ENCODE peak calls at places on chromosomes 16 and 17, in five cellular contexts. C is activated B cell treated with CpG ODN at 0.5 μM for 24 hours, W is iris pigment epithelial cell, G is heart right ventricle, U is AG04449. L is an unnamed sample.
A peak's percentile ranks its signal among the peaks of the same experiment; 100 is the strongest.

GRCh38 chr16:1331712-1332617 is 1.5 kb upstream of the BAIAP3 start:
- DNase-seq in C (peak; percentile 59), W (peak; percentile 61), G (peak; percentile 74), U (no peak), L (peak; percentile 97)

GRCh38 chr17:71168083-71168741 is 952.6 kb upstream of the SOX9 start:
- DNase-seq in C (no peak), W (no peak), G (no peak), U (no peak), L (peak; percentile 21)

GRCh38 chr16:5016967-5017677 is 16.6 kb downstream of the NAGPA start:
- DNase-seq in C (no peak), W (no peak), G (no peak), U (no peak), L (no peak)

GRCh38 chr16:28092721-28093382 is 29.3 kb upstream of the GSG1L start:
- DNase-seq in C (no peak), W (no peak), G (no peak), U (no peak), L (no peak)

GRCh38 chr17:72937687-72938086 is 154.8 kb downstream of the SLC39A11 start:
- DNase-seq in C (no peak), W (no peak), G (no peak), U (no peak), L (no peak)

GRCh38 chr17:5210091-5210490 is 18.4 kb upstream of the ZNF594 start:
- DNase-seq in C (no peak), W (no peak), G (no peak), U (no peak), L (no peak)

GRCh38 chr17:43392397-43392796 is 6.4 kb upstream of the ARL4D start:
- DNase-seq in C (no peak), W (no peak), G (no peak), U (no peak), L (no peak)

GRCh38 chr16:75074920-75075687 is 41.5 kb downstream of the LDHD start:
- DNase-seq in C (peak; percentile 37), W (peak; percentile 34), G (no peak), U (no peak), L (no peak)

GRCh38 chr16:4239020-4239419 is 2.9 kb downstream of the SRL start:
- DNase-seq in C (no peak), W (no peak), G (peak; percentile 60), U (no peak), L (no peak)

GRCh38 chr16:4936991-4937781 is at the start of gene PPL:
- DNase-seq in C (peak; percentile 29), W (no peak), G (peak; percentile 60), U (no peak), L (peak; percentile 81)

GRCh38 chr17:3693829-3694231 is 2.1 kb downstream of the P2RX5 start:
- DNase-seq in C (peak; percentile 65), W (no peak), G (no peak), U (no peak), L (no peak)

L was measured in COR-L47.